ENCODE peak calls at places on chromosomes 12 and 14, in four cellular contexts. H is nephron progenitor cell, P is caudate nucleus, N is NCI-H1092. K is an unnamed sample.

GRCh38 chr12:121144416-121144914 is 11.8 kb downstream of the P2RX7 start:
- DNase-seq in H (no peak), P (no peak), N (no peak), K (no peak)

GRCh38 chr12:78120866-78121590 is 290.3 kb downstream of the NAV3 start:
- DNase-seq in H (no peak), P (no peak), N (no peak), K (no peak)

GRCh38 chr12:88432536-88433462 is 147.5 kb downstream of the KITLG start:
- DNase-seq in H (peak), P (no peak), N (no peak), K (no peak)

GRCh38 chr12:56978397-56979138 is 21.2 kb upstream of the RDH16 start:
- DNase-seq in H (no peak), P (no peak), N (no peak), K (no peak)

GRCh38 chr12:64080319-64081008 is 141.6 kb downstream of the KICS2 start:
- DNase-seq in H (no peak), P (no peak), N (no peak), K (no peak)

GRCh38 chr12:122054842-122055544 is 23.6 kb upstream of the MLXIP start:
- DNase-seq in H (no peak), P (no peak), N (no peak), K (no peak)

GRCh38 chr14:53999061-53999488 is 42.5 kb upstream of the BMP4 start:
- DNase-seq in H (no peak), P (no peak), N (no peak), K (no peak)

GRCh38 chr12:124289634-124290600 is 5.0 kb upstream of the RFLNA start:
- DNase-seq in H (no peak), P (no peak), N (no peak), K (no peak)

GRCh38 chr12:29671742-29672141 is 112.0 kb downstream of the TMTC1 start:
- DNase-seq in H (no peak), P (no peak), N (no peak), K (no peak)

GRCh38 chr12:42039146-42039545 is 105.5 kb downstream of the GXYLT1 start:
- DNase-seq in H (no peak), P (no peak), N (no peak), K (no peak)

GRCh38 chr14:96260341-96260821 is 4.4 kb downstream of the BDKRB1 start:
- DNase-seq in H (no peak), P (no peak), N (no peak), K (no peak)

GRCh38 chr14:60164717-60165546 is at the start of gene DHRS7:
- DNase-seq in H (peak), P (peak), N (peak), K (peak)

GRCh38 chr12:31603546-31604009 is 12.6 kb upstream of the DENND5B start:
- DNase-seq in H (no peak), P (no peak), N (no peak), K (no peak)

GRCh38 chr14:49612671-49613070 is 7.8 kb downstream of the RPL36AL start:
- DNase-seq in H (no peak), P (no peak), N (no peak), K (no peak)

GRCh38 chr12:8914716-8915526 is 612 bp downstream of the PHC1 start:
- DNase-seq in H (peak), P (peak), N (peak), K (peak)

GRCh38 chr12:47741340-47741703 is 16.0 kb upstream of the ENDOU start:
- DNase-seq in H (no peak), P (peak), N (peak), K (peak)

GRCh38 chr12:19574606-19575005 is 135.3 kb downstream of the AEBP2 start:
- DNase-seq in H (no peak), P (no peak), N (no peak), K (no peak)

GRCh38 chr14:50714452-50715073 is 46.5 kb upstream of the SAV1 start:
- DNase-seq in H (no peak), P (no peak), N (no peak), K (no peak)

K was measured in NCI-H1436.